ENCODE peak calls at places on chromosomes 6 and 20, in five cellular contexts. W, C, Y, P and G are unnamed samples.

GRCh38 chr20:51365670-51366069 is 176.8 kb downstream of the NFATC2 start:
- DNase-seq in W (no peak), C (no peak), Y (no peak), P (no peak), G (no peak)

GRCh38 chr6:156911581-156911980 is 134.4 kb downstream of the ARID1B start:
- DNase-seq in Y (no peak), C (no peak), W (no peak), P (no peak), G (no peak)

GRCh38 chr20:3654326-3655031 is 8.7 kb downstream of the GFRA4 start:
- DNase-seq in C (no peak), W (no peak), Y (no peak), P (no peak), G (no peak)

GRCh38 chr6:167481527-167481926 is 156.6 kb downstream of the TTLL2 start:
- DNase-seq in W (no peak), P (no peak), C (no peak), Y (no peak), G (no peak)

GRCh38 chr20:50572922-50573777 is 63.0 kb downstream of the PTPN1 start:
- DNase-seq in P (no peak), Y (no peak), C (no peak), W (no peak), G (no peak)

GRCh38 chr6:33207569-33208088 is 671 bp upstream of the RING1 start:
- DNase-seq in C (peak), W (no peak), P (no peak), Y (no peak), G (no peak)

GRCh38 chr6:125759184-125759902 is 9.9 kb downstream of the HEY2 start:
- DNase-seq in C (no peak), W (no peak), P (peak), Y (no peak), G (no peak)

GRCh38 chr6:155327326-155328073 is 13.2 kb upstream of the TFB1M start:
- DNase-seq in C (peak), Y (peak), W (peak), P (peak), G (no peak)

GRCh38 chr6:144007779-144008500 is at the start of gene PLAGL1:
- DNase-seq in Y (peak), C (no peak), P (peak), W (peak), G (peak)

GRCh38 chr20:61451009-61451408 is 198.9 kb downstream of the CDH4 start:
- DNase-seq in Y (no peak), C (no peak), P (no peak), W (no peak), G (no peak)

GRCh38 chr6:166277021-166277420 is 31.2 kb downstream of the PRR18 start:
- DNase-seq in C (no peak), W (no peak), P (no peak), Y (no peak), G (no peak)

GRCh38 chr6:145247677-145248419 is 487.5 kb downstream of the EPM2A start:
- DNase-seq in W (no peak), P (no peak), Y (no peak), C (no peak), G (no peak)

GRCh38 chr20:24768226-24768625 is 180.8 kb upstream of the CST7 start:
- DNase-seq in P (no peak), C (no peak), Y (no peak), W (no peak), G (no peak)

GRCh38 chr6:14320342-14320741 is 202.8 kb downstream of the CD83 start:
- DNase-seq in W (no peak), P (no peak), C (no peak), Y (no peak), G (no peak)

GRCh38 chr6:125983246-125983945 is 2.9 kb upstream of the TRMT11 start:
- DNase-seq in W (no peak), P (no peak), C (no peak), Y (no peak), G (no peak)

GRCh38 chr6:47343631-47344421 is 34.1 kb upstream of the TNFRSF21 start:
- DNase-seq in W (no peak), Y (no peak), C (no peak), P (no peak), G (no peak)

GRCh38 chr6:79872986-79873385 is 74.4 kb downstream of the ELOVL4 start:
- DNase-seq in W (no peak), C (no peak), P (no peak), Y (no peak), G (no peak)

GRCh38 chr6:47042238-47042843 is at the start of gene ADGRF1:
- DNase-seq in Y (no peak), P (no peak), C (no peak), W (no peak), G (no peak)

GRCh38 chr6:14695579-14695978 is 550.3 kb upstream of the JARID2 start:
- DNase-seq in C (no peak), P (no peak), W (no peak), Y (no peak), G (no peak)

GRCh38 chr20:39939241-39939865 is 749.7 kb downstream of the MAFB start:
- DNase-seq in W (no peak), Y (no peak), C (no peak), P (no peak), G (no peak)

GRCh38 chr20:24700166-24700860 is 230.9 kb downstream of the SYNDIG1 start:
- DNase-seq in Y (no peak), C (no peak), P (no peak), W (no peak), G (no peak)

GRCh38 chr6:64497634-64498033 is 862.0 kb downstream of the PHF3 start:
- DNase-seq in P (no peak), Y (no peak), W (no peak), C (no peak), G (no peak)

GRCh38 chr6:39090036-39090435 is 24.9 kb downstream of the SAYSD1 start:
- DNase-seq in C (no peak), Y (no peak), W (no peak), P (no peak), G (peak)

GRCh38 chr6:27755768-27756167 is 156.4 kb downstream of the OR2B2 start:
- DNase-seq in W (no peak), P (no peak), C (no peak), Y (no peak), G (peak)

GRCh38 chr20:59788196-59788735 is 145.2 kb downstream of the SYCP2 start:
- DNase-seq in C (no peak), Y (no peak), P (no peak), W (no peak), G (no peak)

GRCh38 chr6:109299695-109300564 is 82.3 kb downstream of the CD164 start:
- DNase-seq in Y (no peak), P (no peak), W (no peak), C (no peak), G (peak)

GRCh38 chr6:145749632-145750031 is 14.3 kb upstream of the EPM2A start:
- DNase-seq in W (no peak), C (no peak), Y (peak), P (no peak), G (no peak)

GRCh38 chr6:136510782-136511181 is 39.4 kb downstream of the MAP7 start:
- DNase-seq in C (no peak), P (peak), Y (peak), W (no peak), G (no peak)

GRCh38 chr6:18990313-18990978 is 603.3 kb downstream of the RNF144B start:
- DNase-seq in Y (peak), P (peak), W (no peak), C (peak), G (peak)